ENCODE peak calls at places on chromosomes 11 and 22, in five cellular contexts. A, I, Y, Q and Z are unnamed samples.
A peak's percentile ranks its signal among the peaks of the same experiment; 100 is the strongest.

GRCh38 chr11:72712168-72712721 is 38.0 kb upstream of the PDE2A start:
- DNase-seq in A (peak; percentile 68), I (no peak), Y (peak; percentile 52), Q (peak; percentile 84), Z (no peak)

GRCh38 chr22:20386972-20387371 is 7.0 kb upstream of the ZNF74 start:
- DNase-seq in A (no peak), I (no peak), Y (no peak), Q (no peak), Z (no peak)

GRCh38 chr11:75105462-75105925 is 8.8 kb upstream of the OR2AT4 start:
- DNase-seq in A (no peak), I (no peak), Y (no peak), Q (no peak), Z (no peak)

GRCh38 chr11:102981324-102981910 is 25.9 kb upstream of the MMP13 start:
- DNase-seq in A (no peak), I (no peak), Y (no peak), Q (no peak), Z (no peak)

GRCh38 chr11:11510939-11511338 is 110.9 kb downstream of the GALNT18 start:
- DNase-seq in A (peak; percentile 46), I (no peak), Y (no peak), Q (peak; percentile 55), Z (no peak)

GRCh38 chr11:71131861-71132260 is 120.5 kb downstream of the SHANK2 start:
- DNase-seq in A (no peak), I (no peak), Y (no peak), Q (no peak), Z (peak; percentile 96)

GRCh38 chr11:74726547-74727182 is 4.6 kb downstream of the CHRDL2 start:
- DNase-seq in A (peak; percentile 83), I (peak; percentile 80), Y (peak; percentile 87), Q (peak; percentile 82), Z (peak; percentile 56)

GRCh38 chr11:22189660-22190059 is 3.2 kb upstream of the ANO5 start:
- DNase-seq in A (no peak), I (no peak), Y (no peak), Q (no peak), Z (no peak)

GRCh38 chr11:37817727-37818270 is 1219.8 kb upstream of the RAG2 start:
- DNase-seq in A (no peak), I (no peak), Y (no peak), Q (no peak), Z (no peak)

GRCh38 chr11:47507016-47507631 is 45.8 kb downstream of the CELF1 start:
- DNase-seq in A (no peak), I (no peak), Y (no peak), Q (no peak), Z (no peak)

GRCh38 chr11:9142732-9143131 is 51.3 kb upstream of the SCUBE2 start:
- DNase-seq in A (no peak), I (no peak), Y (no peak), Q (no peak), Z (no peak)

GRCh38 chr11:59560290-59560701 is 49.0 kb downstream of the OR4D9 start:
- DNase-seq in A (no peak), I (peak; percentile 65), Y (peak; percentile 64), Q (no peak), Z (peak; percentile 72)

GRCh38 chr22:20746466-20747189 is 27.3 kb upstream of the SERPIND1 start:
- DNase-seq in A (no peak), I (no peak), Y (no peak), Q (no peak), Z (no peak)

GRCh38 chr22:39960791-39961746 is 872 bp downstream of the TMA7B start:
- DNase-seq in A (no peak), I (peak; percentile 40), Y (no peak), Q (no peak), Z (no peak)

GRCh38 chr22:39493759-39494158 is 8.3 kb upstream of the MIEF1 start:
- DNase-seq in A (no peak), I (no peak), Y (no peak), Q (no peak), Z (no peak)

GRCh38 chr11:128520886-128521696 is 66.3 kb downstream of the ETS1 start:
- DNase-seq in A (no peak), I (no peak), Y (no peak), Q (peak; percentile 27), Z (no peak)

GRCh38 chr11:111301004-111301839 is 2.9 kb downstream of the POU2AF3 start:
- DNase-seq in A (no peak), I (peak; percentile 63), Y (no peak), Q (no peak), Z (no peak)

GRCh38 chr11:31059529-31059928 is 310.0 kb downstream of the DCDC1 start:
- DNase-seq in A (no peak), I (no peak), Y (no peak), Q (no peak), Z (no peak)

GRCh38 chr11:16404781-16405180 is 48.4 kb upstream of the SOX6 start:
- DNase-seq in A (no peak), I (no peak), Y (no peak), Q (no peak), Z (no peak)

GRCh38 chr11:16403851-16404250 is 47.5 kb upstream of the SOX6 start:
- DNase-seq in A (no peak), I (no peak), Y (no peak), Q (no peak), Z (no peak)

GRCh38 chr11:16402654-16403447 is 46.5 kb upstream of the SOX6 start:
- DNase-seq in A (no peak), I (no peak), Y (no peak), Q (no peak), Z (no peak)

GRCh38 chr11:16406226-16406625 is 49.9 kb upstream of the SOX6 start:
- DNase-seq in A (no peak), I (no peak), Y (no peak), Q (no peak), Z (no peak)

GRCh38 chr11:16403448-16403803 is 47.1 kb upstream of the SOX6 start:
- DNase-seq in A (no peak), I (no peak), Y (no peak), Q (no peak), Z (no peak)
- TF ChIP-seq CTCF in A (no peak), I (no peak), Y (no peak), Q (no peak), Z (no peak)

DNA sequence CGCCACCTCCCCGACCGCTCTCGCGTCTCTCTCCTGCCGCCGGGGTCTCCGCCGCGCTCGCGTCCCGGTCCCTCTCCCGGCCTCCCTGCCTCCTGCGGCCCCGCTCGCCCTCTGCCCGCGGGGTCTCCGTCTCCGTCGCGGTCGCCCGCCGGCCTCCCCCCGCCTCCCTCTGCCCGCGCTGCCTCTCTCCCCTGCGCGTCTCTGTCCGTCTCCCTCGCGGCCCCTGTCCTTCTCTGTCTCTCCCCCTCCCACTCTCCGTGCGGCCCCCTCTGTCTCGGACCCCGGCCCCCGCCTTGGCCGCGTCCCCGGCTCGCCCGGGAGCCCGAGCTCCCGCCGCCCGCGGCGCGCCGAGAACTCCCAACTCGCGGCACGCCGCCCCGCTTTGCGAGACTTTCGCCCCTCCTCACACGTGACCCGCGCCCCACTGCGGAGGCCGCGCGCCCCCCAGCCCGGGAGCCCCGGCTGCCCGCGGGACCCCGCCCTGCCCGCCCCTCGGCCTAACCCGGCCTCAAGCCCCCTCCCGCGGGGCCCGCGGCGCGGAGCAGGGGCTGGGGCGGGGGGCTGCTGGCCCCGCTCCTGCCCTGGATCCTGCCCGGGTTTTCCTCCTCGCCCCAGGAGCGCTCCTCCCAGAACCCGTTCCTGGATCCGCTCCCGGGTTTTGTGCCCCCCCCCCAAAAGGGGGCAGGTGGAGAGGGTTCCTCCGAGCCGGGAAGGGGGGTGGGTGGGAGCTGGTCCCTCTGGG is 702 bp upstream of the KCNJ4 start:
- DNase-seq in A (no peak), I (no peak), Y (peak; percentile 86), Q (peak; percentile 61), Z (peak; percentile 48)
- H3K4me3 ChIP-seq in A (peak overlapping the region; percentile 56), I (peak overlapping the region; percentile 48), Y (no peak overlapping the region), Q (peak overlapping the region; percentile 62), Z (peak overlapping the region; percentile 48)

GRCh38 chr22:47420211-47420610 is 657.8 kb downstream of the TBC1D22A start:
- DNase-seq in A (no peak), I (no peak), Y (no peak), Q (no peak), Z (no peak)
- H3K9me3 ChIP-seq in A (no peaks in the 10 kb centered on the region), I (no peaks in the 10 kb centered on the region), Y (no peaks in the 10 kb centered on the region), Q (peaks cover 8% of the 10 kb centered on the region), Z (peaks cover 3% of the 10 kb centered on the region)

GRCh38 chr11:94524293-94524692 is 12.0 kb downstream of the C11orf97 start:
- DNase-seq in A (no peak), I (no peak), Y (no peak), Q (no peak), Z (no peak)

GRCh38 chr11:94519478-94520084 is 7.3 kb downstream of the C11orf97 start:
- DNase-seq in A (no peak), I (no peak), Y (peak; percentile 38), Q (no peak), Z (no peak)

GRCh38 chr11:94525933-94526332 is 13.7 kb downstream of the C11orf97 start:
- DNase-seq in A (peak; percentile 40), I (peak; percentile 88), Y (no peak), Q (peak; percentile 82), Z (no peak)

GRCh38 chr11:94518300-94518699 is 6.0 kb downstream of the C11orf97 start:
- DNase-seq in A (no peak), I (no peak), Y (no peak), Q (no peak), Z (no peak)

GRCh38 chr11:94521684-94522083 is 9.4 kb downstream of the C11orf97 start:
- DNase-seq in A (no peak), I (no peak), Y (no peak), Q (no peak), Z (no peak)
- TF ChIP-seq CTCF in A (no peak), I (no peak), Y (peak; percentile 48), Q (peak; percentile 28), Z (peak; percentile 66)

GRCh38 chr22:23036684-23037428 is 33.5 kb upstream of the GNAZ start:
- DNase-seq in A (no peak), I (no peak), Y (peak; percentile 17), Q (no peak), Z (peak; percentile 88)

GRCh38 chr22:23037429-23038333 is 32.6 kb upstream of the GNAZ start:
- DNase-seq in A (no peak), I (no peak), Y (no peak), Q (no peak), Z (no peak)

GRCh38 chr22:23035557-23036277 is 34.6 kb upstream of the GNAZ start:
- DNase-seq in A (no peak), I (no peak), Y (no peak), Q (no peak), Z (no peak)

GRCh38 chr22:23038334-23038642 is 32.0 kb upstream of the GNAZ start:
- DNase-seq in A (no peak), I (no peak), Y (no peak), Q (no peak), Z (no peak)

GRCh38 chr22:23038902-23039301 is 31.4 kb upstream of the GNAZ start:
- DNase-seq in A (no peak), I (no peak), Y (no peak), Q (no peak), Z (no peak)
- H3K4me3 ChIP-seq in A (no peak overlapping the region), I (no peak overlapping the region), Y (no peak overlapping the region), Q (no peak overlapping the region), Z (no peak overlapping the region)

DNA sequence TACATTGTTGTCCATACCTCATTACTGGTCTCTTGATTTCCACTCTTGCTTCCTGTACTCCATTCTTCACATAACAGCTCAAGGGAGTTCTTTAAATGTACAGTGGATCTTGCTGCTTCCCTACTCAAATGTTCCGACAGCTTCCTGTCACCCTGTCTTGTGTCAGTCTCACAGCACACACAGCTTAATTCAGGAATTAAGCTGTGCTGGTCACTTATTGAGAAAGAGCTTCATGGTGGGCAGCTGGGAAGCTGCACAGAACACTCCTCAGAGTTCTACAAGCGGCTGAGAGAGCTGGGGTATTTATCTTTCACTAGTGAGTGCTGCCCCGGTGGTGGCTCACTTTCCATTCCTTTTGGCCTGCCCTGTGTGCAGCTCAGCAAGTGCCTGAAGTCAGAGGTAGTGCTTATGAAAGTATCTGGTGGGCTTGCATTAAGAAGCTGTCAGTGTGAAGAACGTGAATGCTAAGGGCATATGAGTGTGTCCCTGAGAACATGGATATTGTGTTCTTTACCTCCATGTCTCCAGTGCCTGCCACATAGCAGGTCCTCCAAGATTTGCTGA is 48.7 kb downstream of the KCNQ1OT1 start:
- DNase-seq in A (no peak), I (no peak), Y (peak; percentile 1), Q (no peak), Z (no peak)
- H3K9me3 ChIP-seq in A (peaks cover 46% of the 10 kb centered on the region), I (peaks cover 8% of the 10 kb centered on the region), Y (peaks cover 26% of the 10 kb centered on the region), Q (peaks cover 94% of the 10 kb centered on the region), Z (peaks cover 29% of the 10 kb centered on the region)